ENCODE peak calls at places on chromosomes 1 and 21, in six cellular contexts. P, O, L, V, I and B are unnamed samples.

GRCh38 chr1:231926340-231926739 is 299.8 kb downstream of the DISC1 start:
- DNase-seq in V (no peak), P (no peak), I (no peak), O (no peak), L (no peak), B (no peak)

GRCh38 chr1:116290920-116291465 is 82.1 kb upstream of the ATP1A1 start:
- DNase-seq in V (no peak), I (no peak), O (no peak), L (no peak), P (no peak), B (no peak)

GRCh38 chr1:192238421-192238820 is 78.4 kb upstream of the RGS21 start:
- DNase-seq in P (no peak), I (no peak), O (no peak), L (no peak), V (no peak), B (no peak)

GRCh38 chr1:185973645-185974044 is 239.5 kb downstream of the HMCN1 start:
- DNase-seq in O (no peak), V (peak; percentile 76), P (no peak), L (peak; percentile 96), I (no peak), B (no peak)

GRCh38 chr21:45749974-45750373 is 106.4 kb downstream of the PCBP3 start:
- DNase-seq in O (no peak), L (no peak), V (no peak), I (no peak), P (no peak), B (no peak)

GRCh38 chr1:180580237-180580636 is 21.5 kb downstream of the OVAAL start:
- DNase-seq in I (no peak), V (peak; percentile 25), O (no peak), P (no peak), L (peak; percentile 25), B (peak; percentile 86)

GRCh38 chr1:170687625-170688024 is 23.7 kb downstream of the PRRX1 start:
- DNase-seq in O (no peak), P (no peak), V (no peak), L (no peak), I (no peak), B (no peak)

GRCh38 chr1:84402060-84402459 is 3.8 kb downstream of the DNASE2B start:
- DNase-seq in V (no peak), P (no peak), I (no peak), L (peak; percentile 42), O (no peak), B (no peak)

GRCh38 chr1:101081496-101082282 is 56.1 kb upstream of the DPH5 start:
- DNase-seq in L (no peak), V (no peak), O (no peak), P (no peak), I (no peak), B (no peak)

GRCh38 chr1:18535391-18536210 is 54.9 kb downstream of the KLHDC7A start:
- DNase-seq in V (no peak), I (no peak), P (no peak), O (peak; percentile 24), L (no peak), B (no peak)

GRCh38 chr1:15424146-15424667 is 14.0 kb upstream of the CTRC start:
- DNase-seq in L (no peak), O (no peak), V (no peak), I (no peak), P (no peak), B (no peak)

GRCh38 chr1:2864203-2864905 is 62.9 kb upstream of the TTC34 start:
- DNase-seq in P (no peak), O (no peak), V (no peak), L (no peak), I (no peak), B (no peak)

GRCh38 chr1:206012086-206012859 is 9.1 kb upstream of the RAB7B start:
- DNase-seq in L (no peak), V (no peak), P (no peak), O (peak; percentile 65), I (no peak), B (peak; percentile 42)

GRCh38 chr1:154410185-154410827 is 5.2 kb downstream of the IL6R start:
- DNase-seq in O (no peak), L (no peak), I (no peak), P (no peak), V (no peak), B (no peak)

GRCh38 chr1:54464477-54465146 is 58.4 kb upstream of the SSBP3 start:
- DNase-seq in L (peak; percentile 24), O (peak; percentile 77), P (no peak), V (no peak), I (no peak), B (peak; percentile 28)

GRCh38 chr1:248779350-248779749 is 23.8 kb upstream of the LYPD8 start:
- DNase-seq in L (no peak), O (no peak), I (no peak), P (no peak), V (no peak), B (no peak)

GRCh38 chr1:25477448-25478034 is 46.8 kb downstream of the MACO1 start:
- DNase-seq in L (no peak), O (no peak), I (no peak), V (no peak), P (no peak), B (peak; percentile 6)

GRCh38 chr1:237913345-237913744 is 22.6 kb upstream of the ZP4 start:
- DNase-seq in I (no peak), L (no peak), V (no peak), P (no peak), O (no peak), B (no peak)

GRCh38 chr1:84742653-84743052 is 52.4 kb upstream of the SSX2IP start:
- DNase-seq in P (no peak), I (no peak), O (no peak), V (no peak), L (peak; percentile 18), B (no peak)

GRCh38 chr1:31135973-31136600 is 70.6 kb upstream of the PUM1 start:
- DNase-seq in L (no peak), V (no peak), O (no peak), I (no peak), P (no peak), B (no peak)

GRCh38 chr21:34734696-34735095 is 65.9 kb downstream of the CLIC6 start:
- DNase-seq in L (no peak), P (no peak), I (no peak), O (no peak), V (no peak), B (peak; percentile 93)

GRCh38 chr1:12294076-12294475 is 64.2 kb downstream of the VPS13D start:
- DNase-seq in L (peak; percentile 55), V (no peak), I (no peak), P (no peak), O (no peak), B (no peak)
- H4K91ac ChIP-seq in L (no peak overlapping the region), V (no peak overlapping the region), I (no peak overlapping the region), P (no peak overlapping the region), O (no peak overlapping the region), B (no peak overlapping the region)

GRCh38 chr21:44649701-44650100 is 3.5 kb downstream of the KRTAP10-11 start:
- DNase-seq in I (no peak), O (no peak), P (no peak), V (no peak), L (no peak), B (no peak)

GRCh38 chr21:44647222-44647552 is 973 bp downstream of the KRTAP10-11 start:
- DNase-seq in P (no peak), L (no peak), I (no peak), O (no peak), V (no peak), B (no peak)

GRCh38 chr21:44650265-44650972 is 4.0 kb downstream of the KRTAP12-4 start:
- DNase-seq in L (no peak), P (no peak), I (no peak), O (no peak), V (no peak), B (no peak)

GRCh38 chr21:44650973-44651675 is 3.3 kb downstream of the KRTAP12-4 start:
- DNase-seq in V (no peak), O (no peak), I (no peak), P (no peak), L (no peak), B (no peak)

DNA sequence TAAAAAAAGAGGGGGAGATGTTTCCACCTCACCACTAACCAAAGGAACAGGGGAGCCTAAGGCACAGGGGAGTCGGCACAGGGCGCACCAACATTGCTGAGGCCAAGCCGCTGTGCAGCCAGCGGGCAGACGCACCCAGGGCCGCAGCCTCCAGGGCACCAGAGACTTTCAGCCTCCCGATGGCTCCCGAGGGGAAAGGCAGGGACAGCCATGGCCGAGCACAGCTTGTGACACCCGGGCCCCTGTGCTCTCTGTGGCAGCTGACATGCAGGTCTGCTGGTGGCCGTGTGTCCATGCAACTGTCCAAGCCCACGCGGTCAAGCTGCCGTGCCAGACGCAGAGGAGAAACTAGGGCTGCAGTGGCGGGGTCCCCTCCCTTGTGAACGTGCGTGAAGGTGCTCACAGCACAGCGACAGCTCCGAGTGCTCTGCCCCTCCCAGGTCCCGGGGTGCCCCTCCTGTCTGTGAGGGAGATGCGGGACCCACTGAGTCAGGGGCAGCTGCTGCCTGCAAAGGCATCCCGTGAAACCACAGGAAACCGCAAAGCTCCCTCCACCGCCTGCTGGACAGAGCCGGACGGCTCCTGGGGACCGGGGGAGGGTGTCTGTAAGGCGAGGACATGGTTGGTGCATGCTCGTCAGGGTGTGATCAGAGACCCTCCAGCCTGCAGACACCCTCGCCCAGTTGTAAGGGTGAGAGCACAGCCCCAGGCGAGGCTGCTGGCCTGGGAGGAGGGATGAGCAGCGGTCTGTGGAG is 2.5 kb downstream of the KRTAP10-11 start:
- DNase-seq in L (no peak), O (no peak), V (no peak), P (no peak), I (no peak), B (no peak)
- H3K14ac ChIP-seq in L (no peak overlapping the region), O (peak overlapping the region; percentile 10), V (no peak overlapping the region), P (no peak overlapping the region), I (no peak overlapping the region), B (no peak overlapping the region)

DNA sequence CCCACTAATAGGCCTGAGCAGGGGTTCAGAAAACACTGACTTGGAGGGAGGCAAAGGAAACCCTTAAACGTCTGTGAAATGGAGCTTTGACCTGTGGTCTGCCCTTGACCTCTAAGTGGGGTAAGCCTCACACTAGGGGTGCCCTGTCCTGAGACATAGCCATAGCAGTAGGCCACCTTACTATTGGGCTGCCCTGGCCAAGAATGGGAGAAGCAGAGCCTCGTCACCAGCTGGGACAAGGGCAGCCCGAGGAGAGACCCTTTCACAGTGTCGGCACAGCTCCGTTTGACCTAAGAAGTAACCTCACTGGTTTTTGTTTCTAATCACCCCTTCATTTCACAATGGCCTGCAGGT is 26.4 kb upstream of the IFNAR2 start:
- DNase-seq in L (no peak), O (no peak), V (no peak), P (no peak), I (no peak), B (no peak)
- H3K27ac ChIP-seq in L (peak overlapping the region; percentile 31), O (no peak overlapping the region), V (peak overlapping the region; percentile 79), P (no peak overlapping the region), I (no peak overlapping the region), B (no peak overlapping the region)

GRCh38 chr1:201695607-201696006 is 133.3 kb upstream of the IPO9 start:
- DNase-seq in L (no peak), V (no peak), O (no peak), P (no peak), I (no peak), B (no peak)

GRCh38 chr1:201693887-201694614 is 134.9 kb upstream of the IPO9 start:
- DNase-seq in P (no peak), I (no peak), V (no peak), L (no peak), O (peak; percentile 52), B (no peak)

GRCh38 chr1:201696217-201696761 is 132.7 kb upstream of the IPO9 start:
- DNase-seq in O (no peak), P (no peak), L (peak; percentile 93), V (peak; percentile 79), I (no peak), B (peak; percentile 62)

GRCh38 chr1:201693019-201693372 is 136.0 kb upstream of the IPO9 start:
- DNase-seq in L (no peak), V (no peak), P (no peak), O (no peak), I (no peak), B (no peak)

GRCh38 chr1:201694615-201695335 is 134.2 kb upstream of the IPO9 start:
- DNase-seq in O (no peak), L (no peak), P (no peak), V (no peak), I (no peak), B (no peak)
- H4K91ac ChIP-seq in O (no peak overlapping the region), L (peak overlapping the region; percentile 84), P (no peak overlapping the region), V (no peak overlapping the region), I (no peak overlapping the region), B (no peak overlapping the region)